ENCODE peak calls at places on chromosomes 16 and 17, in seven cellular contexts. Y is tibial artery, I is neural progenitor cell, X is GM06990, G is H1, Z is left lung, U is epithelial cell of esophagus. P is an unnamed sample.

GRCh38 chr17:74164446-74165045 is 38.9 kb upstream of the RPL38 start:
- DNase-seq in U (no peak), Y (no peak), Z (no peak), X (no peak), G (no peak), I (no peak), P (no peak)

GRCh38 chr16:31265329-31266245 is 5.8 kb downstream of the ITGAM start:
- DNase-seq in G (peak; percentile 10), U (peak; percentile 92), X (peak; percentile 82), Z (peak; percentile 47), Y (no peak), I (no peak), P (peak; percentile 78)

GRCh38 chr17:18992454-18993130 is 12.0 kb downstream of the FAM83G start:
- DNase-seq in I (no peak), X (peak; percentile 51), Y (no peak), Z (peak; percentile 59), G (no peak), U (no peak), P (no peak)

GRCh38 chr17:50043290-50044148 is 12.4 kb upstream of the ITGA3 start:
- DNase-seq in U (peak; percentile 58), X (no peak), I (no peak), Y (no peak), G (no peak), Z (peak; percentile 47), P (no peak)

GRCh38 chr16:17777461-17777863 is 306.7 kb upstream of the XYLT1 start:
- DNase-seq in G (no peak), X (no peak), I (no peak), Y (no peak), U (no peak), Z (no peak), P (no peak)

GRCh38 chr17:42387663-42388380 is 420 bp downstream of the STAT3 start:
- DNase-seq in Z (peak; percentile 52), Y (peak; percentile 59), I (peak; percentile 68), U (peak; percentile 78), G (no peak), X (peak; percentile 46), P (no peak)

GRCh38 chr16:86963600-86964575 is 353.3 kb downstream of the C16orf95 start:
- DNase-seq in G (no peak), I (no peak), Y (no peak), Z (no peak), X (no peak), U (no peak), P (peak; percentile 43)

GRCh38 chr16:75096730-75097129 is 19.9 kb downstream of the LDHD start:
- DNase-seq in Z (peak; percentile 67), Y (no peak), U (peak; percentile 87), G (peak; percentile 46), I (peak; percentile 47), X (no peak), P (no peak)

GRCh38 chr17:81339502-81340296 is 44.6 kb upstream of the SLC38A10 start:
- DNase-seq in I (peak; percentile 61), G (no peak), X (no peak), Z (no peak), U (no peak), Y (no peak), P (no peak)

GRCh38 chr17:29158515-29159275 is 21.5 kb downstream of the MYO18A start:
- DNase-seq in G (no peak), I (no peak), X (no peak), Z (no peak), Y (no peak), U (no peak), P (no peak)

GRCh38 chr16:35414563-35414962 is 1955.2 kb downstream of the TP53TG3F start:
- DNase-seq in I (no peak), Y (no peak), G (no peak), U (no peak), Z (no peak), X (no peak), P (no peak)

GRCh38 chr16:65305588-65305987 is 183.7 kb upstream of the CDH11 start:
- DNase-seq in X (no peak), I (no peak), Y (no peak), Z (no peak), U (no peak), G (no peak), P (no peak)

GRCh38 chr17:30101686-30102390 is 14.8 kb upstream of the NSRP1 start:
- DNase-seq in Y (no peak), U (no peak), Z (no peak), X (no peak), I (no peak), G (no peak), P (no peak)

GRCh38 chr16:30615358-30616076 is 5.3 kb upstream of the ZNF689 start:
- DNase-seq in G (peak; percentile 82), X (peak; percentile 58), Y (peak; percentile 35), U (peak; percentile 52), Z (peak; percentile 48), I (peak; percentile 81), P (no peak)

GRCh38 chr16:200388-200787 is 20.1 kb downstream of the HBQ1 start:
- DNase-seq in Y (no peak), G (no peak), Z (no peak), I (no peak), U (peak; percentile 71), X (no peak), P (no peak)

GRCh38 chr16:55037051-55037450 is 106.4 kb downstream of the IRX5 start:
- DNase-seq in I (no peak), Z (no peak), X (no peak), U (no peak), Y (no peak), G (no peak), P (no peak)

GRCh38 chr16:85536073-85536410 is 77.1 kb upstream of the GSE1 start:
- DNase-seq in Z (no peak), G (no peak), U (no peak), X (no peak), I (no peak), Y (no peak), P (no peak)

GRCh38 chr17:67392111-67392510 is 15.0 kb downstream of the PITPNC1 start:
- DNase-seq in U (no peak), Z (no peak), X (no peak), I (no peak), G (no peak), Y (no peak), P (no peak)

GRCh38 chr17:36755586-36755985 is 154.2 kb downstream of the MRM1 start:
- DNase-seq in G (peak; percentile 41), Z (no peak), X (no peak), U (peak; percentile 49), I (peak; percentile 70), Y (no peak), P (no peak)

DNA sequence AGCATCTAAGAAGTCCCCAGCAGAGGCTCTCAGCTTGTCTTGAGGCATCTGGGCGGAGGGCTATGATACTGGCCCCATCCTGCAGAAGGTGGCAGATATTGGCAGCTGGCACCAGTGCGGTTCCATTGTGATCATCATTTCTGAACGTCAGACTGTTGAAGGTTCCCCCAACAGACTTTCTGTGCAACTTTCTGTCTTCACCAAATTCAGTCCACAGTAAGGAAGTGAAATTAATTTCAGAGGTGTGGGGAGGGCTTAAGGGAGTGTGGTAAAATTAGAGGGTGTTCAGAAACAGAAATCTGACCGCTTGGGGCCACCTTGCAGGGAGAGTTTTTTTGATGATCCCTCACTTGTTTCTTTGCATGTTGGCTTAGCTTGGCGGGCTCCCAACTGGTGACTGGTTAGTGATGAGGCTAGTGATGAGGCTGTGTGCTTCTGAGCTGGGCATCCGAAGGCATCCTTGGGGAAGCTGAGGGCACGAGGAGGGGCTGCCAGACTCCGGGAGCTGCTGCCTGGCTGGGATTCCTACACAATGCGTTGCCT is at the start of gene CIITA:
- DNase-seq in X (peak; percentile 80), Z (peak; percentile 91), G (no peak), U (peak; percentile 95), Y (peak; percentile 91), I (no peak), P (peak; percentile 96)
- H3K4me3 ChIP-seq in X (peak within 1 kb of the TSS; percentile 86), Z (peak within 1 kb of the TSS; percentile 9), G (no peak within 1 kb of the TSS), U (no peak within 1 kb of the TSS), Y (peak within 1 kb of the TSS; percentile 8), I (no peak within 1 kb of the TSS), P (no peak within 1 kb of the TSS)

GRCh38 chr16:81448154-81449131 is 3.8 kb downstream of the CMIP start:
- DNase-seq in Z (no peak), Y (no peak), X (no peak), I (peak; percentile 68), G (no peak), U (peak; percentile 43), P (no peak)
- H3K4me3 ChIP-seq in Z (no peak overlapping the region), Y (no peak overlapping the region), X (no peak overlapping the region), I (peak overlapping the region; percentile 10), G (no peak overlapping the region), U (peak overlapping the region; percentile 97), P (peak overlapping the region; percentile 60)

DNA sequence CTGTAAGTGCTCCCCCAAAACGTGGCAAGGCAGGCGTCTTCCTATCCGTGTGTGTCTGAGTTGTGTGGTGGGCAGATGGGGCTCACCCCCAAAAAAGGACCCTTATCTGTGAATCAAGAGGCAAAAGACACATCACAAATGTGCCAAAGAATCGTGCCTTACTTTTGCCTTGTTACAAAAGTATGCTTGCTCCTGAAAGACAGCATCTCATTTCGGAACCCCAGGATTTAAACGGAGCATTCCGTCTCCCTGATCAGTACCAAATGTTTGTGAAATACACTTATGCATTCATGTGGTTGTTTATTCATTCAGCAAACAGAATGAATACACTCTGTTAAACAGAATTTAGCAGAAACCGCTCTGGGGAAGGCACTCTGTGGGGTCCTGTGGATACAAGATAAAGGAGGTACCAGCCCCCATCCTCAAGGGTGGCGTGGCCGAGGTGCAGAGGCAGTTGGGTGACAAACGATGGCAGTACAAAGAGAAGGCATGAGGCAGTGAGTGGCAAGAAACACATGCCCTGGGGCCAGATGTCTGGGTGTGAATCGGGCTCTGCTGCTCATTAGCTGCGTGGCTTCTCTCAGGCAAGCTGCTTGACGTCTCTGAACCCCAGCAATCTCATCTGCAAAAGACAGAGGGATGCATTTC is 649 bp downstream of the WFDC1 start:
- DNase-seq in X (no peak), Y (no peak), I (no peak), U (no peak), Z (no peak), G (no peak), P (no peak)
- H3K4me3 ChIP-seq in X (no peak overlapping the region), Y (peak overlapping the region; percentile 59), I (no peak overlapping the region), U (no peak overlapping the region), Z (no peak overlapping the region), G (no peak overlapping the region), P (no peak overlapping the region)

GRCh38 chr16:82788919-82789318 is 162.2 kb downstream of the CDH13 start:
- DNase-seq in Z (no peak), U (no peak), X (no peak), G (no peak), I (no peak), Y (no peak), P (no peak)

GRCh38 chr16:82792704-82793103 is 165.9 kb downstream of the CDH13 start:
- DNase-seq in Z (no peak), X (no peak), U (no peak), G (no peak), Y (no peak), I (no peak), P (no peak)

GRCh38 chr16:82783933-82784566 is 157.3 kb downstream of the CDH13 start:
- DNase-seq in Z (no peak), X (no peak), G (no peak), U (no peak), I (no peak), Y (no peak), P (no peak)

GRCh38 chr16:82784567-82784956 is 157.8 kb downstream of the CDH13 start:
- DNase-seq in Z (no peak), U (no peak), Y (no peak), I (no peak), X (no peak), G (no peak), P (no peak)

DNA sequence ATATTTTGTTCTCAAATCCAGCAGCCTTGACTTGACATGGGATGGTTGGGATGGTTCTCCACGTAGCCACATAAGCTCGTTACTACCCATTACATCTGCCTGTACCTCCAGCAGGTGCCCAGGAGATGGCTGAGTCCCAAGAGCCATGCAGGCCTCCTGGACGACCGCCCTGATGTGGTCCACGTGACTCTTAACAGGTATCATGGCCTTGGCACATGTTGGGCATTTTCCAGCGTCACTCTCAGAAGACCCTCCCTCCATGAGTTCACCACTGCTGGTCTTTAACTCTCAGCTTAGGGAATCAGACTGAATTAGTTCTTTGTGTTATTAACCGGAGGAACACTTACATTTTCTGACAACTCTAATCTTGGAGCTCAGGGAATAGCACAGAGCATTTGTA is 161.5 kb downstream of the CDH13 start:
- DNase-seq in X (no peak), I (no peak), U (no peak), Z (no peak), Y (no peak), G (no peak), P (no peak)
- H3K4me3 ChIP-seq in X (no peak overlapping the region), I (no peak overlapping the region), U (no peak overlapping the region), Z (no peak overlapping the region), Y (no peak overlapping the region), G (no peak overlapping the region), P (no peak overlapping the region)